ENCODE peak calls at places on chromosomes 1 and 21, in eight cellular contexts. O is GM13977; R is NCI-H446; Z is EL; H is left cardiac atrium; K is naive thymus-derived CD4-positive, alpha-beta T cell; N is T-helper 2 cell; Q is NCI-H82. T is an unnamed sample.

GRCh38 chr1:215022723-215023122 is 59.8 kb upstream of the KCNK2 start:
- DNase-seq in Z (peak), N (no peak), H (no peak), R (no peak), O (no peak), K (no peak), Q (no peak), T (no peak)

GRCh38 chr1:157091668-157092273 is 7.8 kb downstream of the ETV3L start:
- DNase-seq in Q (no peak), N (no peak), R (no peak), H (no peak), O (no peak), Z (no peak), K (no peak), T (no peak)

GRCh38 chr1:160401972-160402795 is 1.8 kb downstream of the VANGL2 start:
- DNase-seq in Z (no peak), Q (no peak), N (no peak), O (no peak), H (no peak), R (no peak), K (no peak), T (no peak)

GRCh38 chr1:234958066-234958701 is 170.5 kb downstream of the TOMM20 start:
- DNase-seq in Z (no peak), O (no peak), N (no peak), H (no peak), R (no peak), K (no peak), Q (no peak), T (no peak)

GRCh38 chr1:40341509-40342380 is 24.7 kb upstream of the COL9A2 start:
- DNase-seq in O (no peak), R (no peak), Q (no peak), K (no peak), Z (peak), H (no peak), N (no peak), T (no peak)

GRCh38 chr1:21703318-21703963 is 34.3 kb upstream of the RAP1GAP start:
- DNase-seq in O (no peak), N (no peak), R (no peak), Q (peak), H (no peak), Z (peak), K (no peak), T (no peak)

GRCh38 chr21:39863111-39863510 is 4.1 kb upstream of the PCP4 start:
- DNase-seq in Z (no peak), K (no peak), O (no peak), H (no peak), N (no peak), R (no peak), Q (no peak), T (no peak)

GRCh38 chr1:26126321-26127084 is 14.9 kb downstream of the PDIK1L start:
- DNase-seq in O (peak), Q (peak), H (no peak), K (peak), Z (no peak), N (peak), R (no peak), T (no peak)

T was measured in left ventricle myocardium superior.